ENCODE peak calls at places on chromosomes 7 and 10, in eight cellular contexts. W is lung, X is breast epithelium, S is GM23338, K is cardiac muscle cell, U is IMR-90, O is spleen, I is A549. V is an unnamed sample.

GRCh38 chr7:105096306-105096705 is 82.3 kb downstream of the KMT2E start:
- DNase-seq in O (no peak), K (no peak), U (no peak), X (no peak), I (no peak), S (no peak), W (no peak), V (no peak)

GRCh38 chr10:121598261-121599249 is at the start of gene FGFR2:
- DNase-seq in O (no peak), I (peak; percentile 82), U (no peak), W (peak; percentile 77), K (peak; percentile 82), S (peak; percentile 92), X (peak; percentile 81), V (no peak)

GRCh38 chr10:33334839-33335549 is 527 bp upstream of the NRP1 start:
- DNase-seq in O (peak; percentile 84), X (peak; percentile 49), W (peak; percentile 69), K (peak; percentile 95), S (peak; percentile 77), U (peak; percentile 87), I (peak; percentile 78), V (no peak)

GRCh38 chr7:12146813-12147212 is 64.3 kb upstream of the TMEM106B start:
- DNase-seq in K (no peak), U (no peak), X (no peak), I (no peak), W (no peak), O (no peak), S (peak; percentile 69), V (no peak)

GRCh38 chr7:1947586-1948217 is 277.6 kb downstream of the ELFN1 start:
- DNase-seq in W (no peak), U (no peak), K (no peak), I (no peak), S (no peak), X (no peak), O (peak; percentile 81), V (no peak)

GRCh38 chr7:4738711-4739527 is 36.5 kb upstream of the AP5Z1 start:
- DNase-seq in O (no peak), X (no peak), W (peak; percentile 58), K (peak; percentile 90), S (peak; percentile 59), U (peak; percentile 95), I (peak; percentile 91), V (no peak)

GRCh38 chr10:4765428-4765827 is 60.6 kb upstream of the AKR1E2 start:
- DNase-seq in W (no peak), I (no peak), U (peak; percentile 56), O (no peak), K (no peak), X (no peak), S (no peak), V (no peak)

GRCh38 chr7:115933463-115933862 is 97.1 kb downstream of the TFEC start:
- DNase-seq in K (no peak), S (no peak), U (no peak), X (no peak), O (no peak), I (no peak), W (no peak), V (no peak)

GRCh38 chr7:45178241-45179225 is 20.9 kb downstream of the RAMP3 start:
- DNase-seq in O (peak; percentile 54), K (no peak), I (peak; percentile 40), X (no peak), S (peak; percentile 57), U (no peak), W (no peak), V (no peak)

GRCh38 chr10:65548046-65548445 is 1377.8 kb upstream of the LRRTM3 start:
- DNase-seq in W (no peak), S (no peak), K (no peak), X (no peak), U (no peak), O (no peak), I (no peak), V (no peak)

GRCh38 chr7:57367171-57367570 is 82.8 kb upstream of the ZNF716 start:
- DNase-seq in S (no peak), I (no peak), K (no peak), W (no peak), U (no peak), X (no peak), O (no peak), V (no peak)

GRCh38 chr7:74343281-74344127 is 54.3 kb downstream of the CLIP2 start:
- DNase-seq in O (no peak), U (peak; percentile 85), W (no peak), I (peak; percentile 91), X (no peak), K (peak; percentile 55), S (no peak), V (peak; percentile 20)

GRCh38 chr7:76225951-76226350 is 24.3 kb downstream of the SRRM3 start:
- DNase-seq in K (no peak), W (no peak), O (no peak), S (no peak), X (no peak), U (no peak), I (no peak), V (no peak)

GRCh38 chr10:1989090-1989489 is 251.8 kb upstream of the ADARB2 start:
- DNase-seq in S (no peak), K (no peak), U (no peak), O (no peak), X (no peak), W (no peak), I (no peak), V (no peak)

GRCh38 chr7:90222811-90223725 is 11.5 kb downstream of the STEAP2 start:
- DNase-seq in I (no peak), K (peak; percentile 28), X (peak; percentile 56), W (no peak), S (no peak), U (peak; percentile 68), O (no peak), V (no peak)

GRCh38 chr7:140617081-140617480 is 23.5 kb downstream of the DENND2A start:
- DNase-seq in W (no peak), X (no peak), K (no peak), U (no peak), S (no peak), I (no peak), O (peak; percentile 1), V (no peak)

GRCh38 chr7:156603629-156604028 is 36.9 kb upstream of the RNF32 start:
- DNase-seq in S (no peak), O (no peak), K (no peak), U (no peak), I (no peak), W (no peak), X (no peak), V (no peak)

GRCh38 chr7:156600496-156600895 is 40.1 kb upstream of the RNF32 start:
- DNase-seq in X (no peak), K (no peak), S (no peak), I (no peak), W (no peak), U (no peak), O (no peak), V (no peak)

GRCh38 chr7:156603004-156603403 is 37.6 kb upstream of the RNF32 start:
- DNase-seq in U (no peak), S (no peak), W (no peak), O (no peak), K (no peak), I (no peak), X (no peak), V (no peak)

GRCh38 chr7:156604311-156604710 is 36.3 kb upstream of the RNF32 start:
- DNase-seq in W (no peak), U (peak; percentile 9), I (no peak), O (no peak), K (no peak), X (no peak), S (no peak), V (no peak)

DNA sequence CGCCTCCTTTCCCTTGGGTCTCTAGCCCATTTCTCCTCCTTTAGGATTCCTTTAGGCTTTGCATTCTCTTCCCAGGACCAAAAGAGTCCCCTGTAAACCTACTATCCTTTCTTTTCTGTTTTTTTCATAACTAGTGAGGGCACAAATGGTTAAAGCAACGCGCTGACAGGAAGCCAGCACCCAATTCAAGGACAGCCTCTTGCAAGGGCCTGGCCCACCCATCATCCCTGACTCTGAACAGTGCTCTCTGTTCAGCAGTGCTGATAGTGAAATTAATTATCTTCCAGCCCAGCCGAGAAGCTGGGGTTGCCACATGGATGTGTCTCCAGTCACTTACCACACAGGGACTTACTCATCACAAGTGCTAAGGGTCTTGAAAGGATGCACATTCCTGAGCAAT is 38.3 kb upstream of the RNF32 start:
- DNase-seq in W (no peak), I (no peak), U (no peak), X (no peak), K (no peak), O (no peak), S (no peak), V (no peak)
- H3K27ac ChIP-seq in W (no peak overlapping the region), I (no peak overlapping the region), U (no peak overlapping the region), X (no peak overlapping the region), K (no peak overlapping the region), O (no peak overlapping the region), S (no peak overlapping the region), V (no peak overlapping the region)

DNA sequence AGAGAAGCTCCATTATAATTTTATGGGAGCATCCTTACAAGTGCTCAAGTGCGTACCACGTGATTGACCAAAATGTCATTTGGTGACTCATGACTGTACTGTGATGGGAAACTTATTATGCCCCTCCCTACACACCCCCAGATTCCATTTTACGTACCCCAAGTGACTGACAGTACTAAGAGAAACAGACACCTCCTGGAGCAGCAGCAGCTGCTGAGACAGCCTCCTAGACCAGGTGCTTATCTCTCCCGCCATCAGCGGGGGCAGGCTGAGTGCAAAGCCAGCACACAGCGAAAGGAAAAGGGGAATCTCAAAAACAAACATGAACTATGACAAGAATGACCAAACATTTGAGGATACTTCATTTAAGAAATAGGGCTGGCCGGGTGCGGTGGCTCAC is 4.2 kb upstream of the ADAM12 start:
- DNase-seq in O (no peak), I (no peak), S (no peak), K (no peak), X (no peak), U (no peak), W (no peak), V (no peak)
- H3K27ac ChIP-seq in O (no peak overlapping the region), I (no peak overlapping the region), S (no peak overlapping the region), K (no peak overlapping the region), X (no peak overlapping the region), U (no peak overlapping the region), W (no peak overlapping the region), V (peak overlapping the region; percentile 61)

DNA sequence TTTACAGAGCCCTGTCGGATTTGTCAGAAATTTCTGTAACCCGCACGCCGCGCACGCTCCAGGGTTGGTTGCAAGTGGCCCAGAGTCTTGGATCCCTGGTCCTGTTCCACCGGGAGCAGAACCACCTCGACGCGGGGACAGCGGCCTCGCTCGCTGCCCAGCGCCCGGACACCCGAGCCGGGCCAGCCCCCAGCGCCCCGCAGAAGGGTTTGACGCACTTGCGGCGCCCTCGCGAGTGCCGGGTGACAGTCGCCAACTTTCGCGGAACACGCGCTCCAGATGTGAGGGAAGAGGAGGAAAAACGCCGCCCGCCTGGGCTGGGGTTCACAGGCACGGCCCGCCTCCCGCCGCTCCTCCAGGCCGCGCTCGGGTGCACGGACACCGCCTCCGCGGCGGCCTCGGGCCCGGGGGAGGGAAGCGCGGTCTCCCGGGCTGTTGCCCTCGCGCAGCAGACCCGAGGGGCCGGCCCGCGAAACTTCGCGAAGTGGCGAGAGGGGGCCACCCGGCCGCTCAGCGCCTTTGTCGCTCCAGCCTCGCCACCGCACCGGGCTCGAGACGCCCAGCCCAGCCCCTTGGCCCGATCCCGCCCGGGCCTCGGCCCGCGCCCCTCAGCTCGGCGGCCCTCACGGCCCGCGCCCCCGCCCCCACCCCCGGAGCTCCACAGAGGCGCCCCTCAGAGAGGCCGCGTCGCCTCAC is 514 bp downstream of the RNF216 start:
- DNase-seq in K (peak; percentile 36), O (peak; percentile 91), W (peak; percentile 36), I (no peak), S (peak; percentile 37), U (no peak), X (no peak), V (peak; percentile 67)
- H3K27ac ChIP-seq in K (peak overlapping the region; percentile 95), O (peak overlapping the region; percentile 95), W (peak overlapping the region; percentile 85), I (peak overlapping the region; percentile 96), S (no peak overlapping the region), U (peak overlapping the region; percentile 92), X (peak overlapping the region; percentile 97), V (peak overlapping the region; percentile 85)

GRCh38 chr10:125164421-125164820 is 4.1 kb upstream of the CTBP2 start:
- DNase-seq in X (no peak), W (no peak), S (no peak), I (no peak), U (no peak), K (no peak), O (no peak), V (no peak)
- H3K27ac ChIP-seq in X (no peak overlapping the region), W (no peak overlapping the region), S (no peak overlapping the region), I (no peak overlapping the region), U (no peak overlapping the region), K (no peak overlapping the region), O (no peak overlapping the region), V (no peak overlapping the region)